ENCODE peak calls at places on chromosomes 13 and 19, in four cellular contexts. G is A549, E is Panc1, F is right lobe of liver. N is an unnamed sample. For H3K9me3, the result is how much of the 10 kb centered on the place peaks cover.

GRCh38 chr13:113854238-113855011 is 9.5 kb downstream of the GAS6 start:
- DNase-seq in G (no peak), E (no peak), F (peak), N (peak)

GRCh38 chr13:95298971-95299627 is 2.2 kb downstream of the ABCC4 start:
- DNase-seq in G (peak), E (no peak), F (no peak), N (no peak)

GRCh38 chr19:52277471-52277870 is 8.1 kb downstream of the ZNF766 start:
- DNase-seq in G (no peak), E (no peak), F (no peak), N (no peak)

GRCh38 chr19:38073806-38074685 is 150.0 kb downstream of the DPF1 start:
- DNase-seq in G (no peak), E (no peak), F (peak), N (no peak)

GRCh38 chr13:41224113-41225110 is 30.0 kb upstream of the KBTBD7 start:
- DNase-seq in G (no peak), E (no peak), F (no peak), N (no peak)

GRCh38 chr19:14146789-14147216 is 10.4 kb upstream of the ASF1B start:
- DNase-seq in G (no peak), E (no peak), F (no peak), N (no peak)

GRCh38 chr13:26457212-26457611 is 100.3 kb upstream of the WASF3 start:
- DNase-seq in G (peak), E (no peak), F (no peak), N (no peak)

GRCh38 chr13:40666058-40666904 is at the start of gene FOXO1:
- DNase-seq in G (peak), E (no peak), F (peak), N (peak)

GRCh38 chr13:42876270-42876714 is 94.9 kb downstream of the FAM216B start:
- DNase-seq in G (no peak), E (no peak), F (no peak), N (no peak)

GRCh38 chr13:33353210-33353609 is 67.7 kb upstream of the STARD13 start:
- DNase-seq in G (no peak), E (no peak), F (peak), N (peak)

GRCh38 chr13:41835871-41836270 is 125.0 kb downstream of the VWA8 start:
- DNase-seq in G (no peak), E (no peak), F (no peak), N (no peak)

GRCh38 chr19:6352381-6353165 is 8.8 kb upstream of the CLPP start:
- DNase-seq in G (no peak), E (no peak), F (no peak), N (no peak)

GRCh38 chr13:67554746-67555452 is 324.8 kb upstream of the PCDH9 start:
- DNase-seq in G (no peak), E (no peak), F (no peak), N (no peak)

GRCh38 chr13:25868483-25868882 is 183.3 kb downstream of the SHISA2 start:
- DNase-seq in G (no peak), E (no peak), F (no peak), N (no peak)

GRCh38 chr13:65499251-65499650 is 1730.9 kb downstream of the PCDH9 start:
- DNase-seq in G (no peak), E (no peak), F (no peak), N (no peak)

GRCh38 chr19:2724148-2724557 is 3.0 kb upstream of the DIRAS1 start:
- DNase-seq in G (no peak), E (no peak), F (no peak), N (no peak)

GRCh38 chr19:4547303-4548237 is 7.7 kb upstream of the LRG1 start:
- DNase-seq in G (peak), E (no peak), F (peak), N (peak)

GRCh38 chr19:32652893-32653625 is 21.9 kb downstream of the ANKRD27 start:
- DNase-seq in G (no peak), E (no peak), F (peak), N (peak)

GRCh38 chr13:67520886-67521285 is 290.8 kb upstream of the PCDH9 start:
- DNase-seq in G (no peak), E (no peak), F (no peak), N (no peak)

GRCh38 chr13:92433963-92434362 is 792.6 kb upstream of the GPC6 start:
- DNase-seq in G (no peak), E (no peak), F (no peak), N (no peak)

GRCh38 chr19:7788178-7788932 is 25.3 kb downstream of the CLEC4M start:
- DNase-seq in G (no peak), E (no peak), F (peak), N (no peak)

GRCh38 chr19:988081-988480 is 3.9 kb downstream of the WDR18 start:
- DNase-seq in G (no peak), E (no peak), F (no peak), N (no peak)

GRCh38 chr13:112444001-112444311 is 67.8 kb downstream of the SPACA7 start:
- DNase-seq in G (peak), E (peak), F (peak), N (peak)

GRCh38 chr19:4319067-4319718 is 14.8 kb downstream of the FSD1 start:
- DNase-seq in G (no peak), E (no peak), F (no peak), N (no peak)

GRCh38 chr13:94595006-94595942 is 678 bp downstream of the TGDS start:
- DNase-seq in G (no peak), E (no peak), F (peak), N (no peak)

GRCh38 chr19:4519521-4520277 is 1.4 kb upstream of the PLIN4 start:
- DNase-seq in G (peak), E (no peak), F (no peak), N (no peak)

GRCh38 chr13:113203507-113204377 is 4.7 kb downstream of the PCID2 start:
- DNase-seq in G (no peak), E (no peak), F (no peak), N (no peak)

GRCh38 chr13:44561352-44561751 is 14.8 kb downstream of the TSC22D1 start:
- DNase-seq in G (no peak), E (no peak), F (no peak), N (no peak)

GRCh38 chr13:31807090-31807541 is 67.8 kb downstream of the RXFP2 start:
- DNase-seq in G (no peak), E (no peak), F (no peak), N (no peak)

GRCh38 chr19:3276341-3276799 is 51.9 kb downstream of the CELF5 start:
- DNase-seq in G (peak), E (no peak), F (no peak), N (peak)

GRCh38 chr19:8631425-8631819 is 989 bp downstream of the NFILZ start:
- DNase-seq in G (peak), E (no peak), F (peak), N (no peak)

GRCh38 chr13:111897178-111897845 is 169.6 kb upstream of the SOX1 start:
- DNase-seq in G (no peak), E (no peak), F (no peak), N (no peak)

GRCh38 chr19:54607782-54608150 is 14.3 kb downstream of the LILRA1 start:
- DNase-seq in G (no peak), E (no peak), F (no peak), N (no peak)

GRCh38 chr19:54608792-54609191 is 15.4 kb downstream of the LILRA1 start:
- DNase-seq in G (no peak), E (no peak), F (no peak), N (no peak)

GRCh38 chr19:54609356-54609791 is 15.9 kb downstream of the LILRA1 start:
- DNase-seq in G (no peak), E (no peak), F (no peak), N (no peak)

GRCh38 chr19:54606891-54607781 is 13.7 kb downstream of the LILRA1 start:
- DNase-seq in G (no peak), E (no peak), F (no peak), N (no peak)

DNA sequence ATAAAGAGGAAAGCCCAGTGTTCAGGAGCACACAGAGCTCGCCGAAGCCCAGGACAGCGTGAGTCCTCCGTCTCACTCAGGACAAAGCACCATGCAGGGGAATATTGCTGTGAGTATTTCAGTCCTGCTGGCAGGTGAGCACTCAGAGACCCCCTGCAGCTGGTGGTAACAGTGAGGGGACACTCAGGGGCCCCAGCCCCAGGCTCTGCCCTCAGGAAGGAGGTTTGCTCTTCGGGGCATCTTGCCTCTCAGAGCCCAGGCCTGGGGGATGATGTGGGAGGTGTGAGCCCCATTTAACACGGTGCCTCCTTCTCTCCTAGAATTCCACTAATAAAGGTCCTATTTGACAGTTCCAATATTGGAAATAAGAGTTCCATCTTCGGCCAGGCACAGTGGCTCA is 14.8 kb downstream of the LILRA1 start:
- DNase-seq in G (no peak), E (no peak), F (no peak), N (no peak)
- H3K9me3 ChIP-seq in G (under half), E (under half), F (under half), N (under half)

DNA sequence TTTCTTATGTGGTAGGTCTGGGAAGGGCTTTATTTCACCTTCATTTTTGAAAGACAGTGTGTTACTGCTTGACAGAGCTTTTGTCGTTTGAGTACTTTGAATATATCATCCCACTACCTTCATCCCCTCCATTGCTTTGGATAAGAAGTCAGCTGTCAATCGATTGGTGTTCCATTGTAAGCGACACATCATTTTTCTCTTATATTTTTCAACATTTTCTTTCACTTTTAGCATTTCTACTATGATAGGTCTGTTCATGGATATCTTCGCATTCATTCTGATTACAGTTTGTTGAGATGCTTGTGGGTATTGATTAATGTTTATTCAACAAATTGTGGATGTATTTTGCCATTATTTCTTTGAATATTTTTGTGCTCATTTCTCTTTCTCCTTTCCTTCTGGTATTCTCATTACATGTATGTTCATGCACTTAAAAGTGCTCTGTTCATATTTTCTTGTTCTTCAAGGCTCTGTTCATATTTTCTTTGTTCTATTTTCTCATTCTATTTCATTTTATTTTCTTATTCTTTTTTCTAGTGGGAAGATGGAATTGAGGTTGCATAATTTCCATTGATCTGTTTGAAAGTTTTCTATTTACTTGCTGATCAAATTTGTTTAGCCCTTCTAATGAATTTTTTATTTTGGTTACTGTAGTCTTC is 29.2 kb downstream of the ZNF546 start:
- DNase-seq in G (no peak), E (no peak), F (no peak), N (no peak)
- H3K9me3 ChIP-seq in G (half or more), E (half or more), F (half or more), N (half or more)

DNA sequence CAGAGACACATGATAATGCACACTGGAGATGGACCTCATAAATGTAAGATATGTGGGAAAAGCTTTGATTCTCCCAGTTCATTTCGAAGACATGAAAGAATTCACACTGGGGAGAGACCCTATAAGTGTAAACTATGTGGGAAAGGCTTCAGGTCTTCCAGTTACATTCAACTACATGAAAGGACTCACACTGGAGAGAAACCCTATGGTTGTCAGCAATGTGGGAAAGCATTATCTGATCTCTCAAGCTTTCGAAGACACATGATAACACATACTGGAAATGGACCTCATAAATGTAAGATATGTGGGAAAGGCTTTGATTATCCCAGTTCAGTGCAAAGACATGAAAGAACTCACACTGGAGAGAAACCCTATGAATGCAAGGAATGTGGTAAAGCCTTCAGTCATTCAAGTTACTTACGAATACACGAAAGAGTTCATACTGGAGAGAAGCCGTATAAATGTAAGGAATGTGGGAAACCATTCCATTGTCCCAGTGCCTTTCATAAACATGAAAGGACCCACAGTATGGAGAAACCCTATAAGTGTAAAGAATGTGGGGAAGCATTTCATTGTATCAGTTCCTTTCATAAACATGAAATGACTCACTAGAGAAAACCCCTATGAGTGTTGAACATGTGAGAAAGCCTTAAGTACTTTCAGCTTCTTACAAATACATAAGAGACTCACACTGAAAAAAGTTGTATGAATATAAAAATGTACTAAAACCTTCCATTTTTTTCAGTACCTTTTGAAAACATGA is 14.7 kb downstream of the ZNF441 start:
- DNase-seq in G (no peak), E (no peak), F (no peak), N (no peak)
- H3K9me3 ChIP-seq in G (under half), E (half or more), F (half or more), N (half or more)

GRCh38 chr13:79392882-79393563 is 13.0 kb downstream of the RBM26 start:
- DNase-seq in G (no peak), E (peak), F (no peak), N (no peak)
- H3K9me3 ChIP-seq in G (under half), E (under half), F (under half), N (under half)

GRCh38 chr13:48994731-48995130 is 19.0 kb downstream of the FNDC3A start:
- DNase-seq in G (no peak), E (no peak), F (no peak), N (no peak)
- H3K9me3 ChIP-seq in G (under half), E (under half), F (under half), N (under half)

DNA sequence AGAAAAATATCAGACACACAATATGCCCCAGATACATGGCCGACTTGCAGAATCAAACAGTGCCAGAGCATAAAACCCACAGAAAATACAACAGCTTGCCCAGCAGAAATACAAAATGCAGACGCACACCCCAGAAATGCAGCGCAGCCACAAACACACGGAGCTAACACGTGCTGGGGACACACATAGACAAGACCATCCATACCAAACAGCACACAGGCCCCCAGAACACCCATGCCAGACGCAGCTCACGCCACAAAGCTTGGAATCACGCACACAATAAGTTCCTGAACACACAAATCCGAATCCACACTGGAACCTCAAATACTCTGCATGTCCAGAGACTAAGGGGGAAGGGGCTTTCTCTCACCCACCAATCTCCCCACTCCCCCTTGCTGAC is 17.1 kb downstream of the CCDC97 start:
- DNase-seq in G (no peak), E (no peak), F (no peak), N (no peak)
- H3K9me3 ChIP-seq in G (under half), E (under half), F (under half), N (under half)

GRCh38 chr19:57974434-57974833 is at the start of gene C19orf18:
- DNase-seq in G (no peak), E (no peak), F (no peak), N (no peak)
- H3K9me3 ChIP-seq in G (half or more), E (half or more), F (half or more), N (half or more)

DNA sequence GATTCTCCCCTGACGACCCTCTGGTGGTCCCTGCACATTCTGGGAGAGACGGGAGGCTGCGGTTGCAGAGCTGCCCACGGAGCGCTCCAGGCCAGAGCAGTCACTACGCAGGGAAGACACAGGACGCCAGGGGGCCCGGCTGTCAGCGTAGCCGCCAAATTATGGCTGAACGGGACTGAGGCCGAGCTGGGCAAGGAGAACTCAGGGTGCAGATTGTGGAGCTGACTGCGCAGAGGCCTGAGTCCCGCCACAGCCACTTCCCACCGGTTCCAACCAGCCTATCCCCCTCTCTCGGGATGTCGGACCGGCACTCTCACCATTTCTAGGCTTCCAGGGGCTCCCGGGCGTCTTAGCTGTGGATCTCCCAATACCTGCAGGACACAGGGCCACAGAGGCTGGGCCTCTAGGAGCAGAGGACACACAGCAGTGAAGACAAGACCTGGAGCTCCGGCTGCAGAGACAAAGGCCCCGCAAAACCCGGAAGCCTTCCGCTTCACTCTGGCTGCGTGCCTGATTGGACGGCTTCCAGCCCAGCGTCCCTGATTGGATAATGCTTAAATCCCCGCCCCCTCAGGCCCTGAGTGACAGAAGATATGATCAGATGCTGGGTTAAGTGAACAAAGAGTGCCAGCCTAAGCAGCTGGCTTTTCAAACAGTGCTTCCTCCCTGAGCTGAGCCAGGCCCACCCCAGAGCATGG is at the start of gene ZNF737:
- DNase-seq in G (peak), E (peak), F (peak), N (peak)
- H3K9me3 ChIP-seq in G (under half), E (under half), F (under half), N (under half)

GRCh38 chr19:12580180-12580694 is 29.0 kb upstream of the ZNF564 start:
- DNase-seq in G (no peak), E (no peak), F (no peak), N (no peak)
- H3K9me3 ChIP-seq in G (half or more), E (under half), F (under half), N (under half)

N was measured in lower lobe of right lung.